ENCODE peak calls at places on chromosome 13, in four cellular contexts. One of them, this sample, is unnamed.

GRCh38 chr13:79937311-79938243 is 403.3 kb downstream of the SPRY2 start:
- DNase-seq in effector memory CD4-positive, alpha-beta T cell: no peak
- DNase-seq in activated B cell treated with CpG ODN at 0.5 μM for 24 hours: no peak
- DNase-seq in right cardiac atrium: no peak
- DNase-seq in this sample: peak

GRCh38 chr13:35768126-35768525 is 291.6 kb upstream of the MAB21L1 start:
- DNase-seq in effector memory CD4-positive, alpha-beta T cell: no peak
- DNase-seq in right cardiac atrium: no peak
- DNase-seq in activated B cell treated with CpG ODN at 0.5 μM for 24 hours: no peak
- DNase-seq in this sample: no peak

GRCh38 chr13:107812013-107812412 is 403.3 kb downstream of the LIG4 start:
- DNase-seq in right cardiac atrium: no peak
- DNase-seq in activated B cell treated with CpG ODN at 0.5 μM for 24 hours: no peak
- DNase-seq in effector memory CD4-positive, alpha-beta T cell: no peak
- DNase-seq in this sample: no peak

GRCh38 chr13:29849731-29850212 is 645 bp downstream of the UBL3 start:
- DNase-seq in activated B cell treated with CpG ODN at 0.5 μM for 24 hours: peak
- DNase-seq in right cardiac atrium: peak
- DNase-seq in effector memory CD4-positive, alpha-beta T cell: peak
- DNase-seq in this sample: peak

GRCh38 chr13:24822640-24823039 is 58.7 kb downstream of the RNF17 start:
- DNase-seq in activated B cell treated with CpG ODN at 0.5 μM for 24 hours: no peak
- DNase-seq in right cardiac atrium: no peak
- DNase-seq in effector memory CD4-positive, alpha-beta T cell: no peak
- DNase-seq in this sample: no peak

GRCh38 chr13:47459512-47459911 is 541.6 kb downstream of the SUCLA2 start:
- DNase-seq in activated B cell treated with CpG ODN at 0.5 μM for 24 hours: no peak
- DNase-seq in effector memory CD4-positive, alpha-beta T cell: no peak
- DNase-seq in right cardiac atrium: no peak
- DNase-seq in this sample: no peak

GRCh38 chr13:27425151-27425917 is 915 bp downstream of the GTF3A start:
- DNase-seq in effector memory CD4-positive, alpha-beta T cell: no peak
- DNase-seq in activated B cell treated with CpG ODN at 0.5 μM for 24 hours: no peak
- DNase-seq in right cardiac atrium: no peak
- DNase-seq in this sample: no peak

GRCh38 chr13:28568286-28568685 is 73.4 kb upstream of the FLT1 start:
- DNase-seq in activated B cell treated with CpG ODN at 0.5 μM for 24 hours: no peak
- DNase-seq in effector memory CD4-positive, alpha-beta T cell: no peak
- DNase-seq in right cardiac atrium: peak
- DNase-seq in this sample: peak

GRCh38 chr13:51541037-51541436 is 43.2 kb upstream of the WDFY2 start:
- DNase-seq in right cardiac atrium: no peak
- DNase-seq in effector memory CD4-positive, alpha-beta T cell: no peak
- DNase-seq in activated B cell treated with CpG ODN at 0.5 μM for 24 hours: no peak
- DNase-seq in this sample: no peak

GRCh38 chr13:23876265-23876664 is 12.9 kb downstream of the MIPEP start:
- DNase-seq in effector memory CD4-positive, alpha-beta T cell: no peak
- DNase-seq in activated B cell treated with CpG ODN at 0.5 μM for 24 hours: no peak
- DNase-seq in right cardiac atrium: no peak
- DNase-seq in this sample: peak

GRCh38 chr13:35988648-35989081 is 142.5 kb downstream of the DCLK1 start:
- DNase-seq in effector memory CD4-positive, alpha-beta T cell: no peak
- DNase-seq in activated B cell treated with CpG ODN at 0.5 μM for 24 hours: no peak
- DNase-seq in right cardiac atrium: no peak
- DNase-seq in this sample: no peak

GRCh38 chr13:70668293-70668692 is 560.0 kb upstream of the KLHL1 start:
- DNase-seq in effector memory CD4-positive, alpha-beta T cell: no peak
- DNase-seq in right cardiac atrium: no peak
- DNase-seq in activated B cell treated with CpG ODN at 0.5 μM for 24 hours: no peak
- DNase-seq in this sample: no peak

GRCh38 chr13:28528388-28528787 is 33.5 kb upstream of the FLT1 start:
- DNase-seq in right cardiac atrium: no peak
- DNase-seq in effector memory CD4-positive, alpha-beta T cell: no peak
- DNase-seq in activated B cell treated with CpG ODN at 0.5 μM for 24 hours: no peak
- DNase-seq in this sample: no peak

GRCh38 chr13:101412076-101412475 is 4.2 kb downstream of the NALCN start:
- DNase-seq in activated B cell treated with CpG ODN at 0.5 μM for 24 hours: no peak
- DNase-seq in effector memory CD4-positive, alpha-beta T cell: no peak
- DNase-seq in right cardiac atrium: no peak
- DNase-seq in this sample: no peak

GRCh38 chr13:108200781-108201398 is 14.4 kb downstream of the LIG4 start:
- DNase-seq in right cardiac atrium: no peak
- DNase-seq in effector memory CD4-positive, alpha-beta T cell: no peak
- DNase-seq in activated B cell treated with CpG ODN at 0.5 μM for 24 hours: no peak
- DNase-seq in this sample: no peak

GRCh38 chr13:33099860-33100259 is 83.6 kb downstream of the KL start:
- DNase-seq in right cardiac atrium: no peak
- DNase-seq in activated B cell treated with CpG ODN at 0.5 μM for 24 hours: no peak
- DNase-seq in effector memory CD4-positive, alpha-beta T cell: no peak
- DNase-seq in this sample: no peak

GRCh38 chr13:32211788-32212187 is 103.4 kb downstream of the ZAR1L start:
- DNase-seq in activated B cell treated with CpG ODN at 0.5 μM for 24 hours: no peak
- DNase-seq in right cardiac atrium: no peak
- DNase-seq in effector memory CD4-positive, alpha-beta T cell: no peak
- DNase-seq in this sample: no peak

GRCh38 chr13:97328222-97328790 is 105.7 kb upstream of the RAP2A start:
- DNase-seq in activated B cell treated with CpG ODN at 0.5 μM for 24 hours: no peak
- DNase-seq in effector memory CD4-positive, alpha-beta T cell: no peak
- DNase-seq in right cardiac atrium: no peak
- DNase-seq in this sample: peak

GRCh38 chr13:108495686-108496363 is 133.6 kb upstream of the MYO16 start:
- DNase-seq in activated B cell treated with CpG ODN at 0.5 μM for 24 hours: no peak
- DNase-seq in effector memory CD4-positive, alpha-beta T cell: no peak
- DNase-seq in right cardiac atrium: no peak
- DNase-seq in this sample: no peak

GRCh38 chr13:95254341-95254740 is 46.9 kb downstream of the ABCC4 start:
- DNase-seq in activated B cell treated with CpG ODN at 0.5 μM for 24 hours: no peak
- DNase-seq in effector memory CD4-positive, alpha-beta T cell: no peak
- DNase-seq in right cardiac atrium: no peak
- DNase-seq in this sample: peak

GRCh38 chr13:109126973-109127615 is 497.7 kb downstream of the MYO16 start:
- DNase-seq in activated B cell treated with CpG ODN at 0.5 μM for 24 hours: no peak
- DNase-seq in right cardiac atrium: no peak
- DNase-seq in effector memory CD4-positive, alpha-beta T cell: no peak
- DNase-seq in this sample: no peak

GRCh38 chr13:39350461-39350881 is 252.5 kb downstream of the LHFPL6 start:
- DNase-seq in effector memory CD4-positive, alpha-beta T cell: no peak
- DNase-seq in activated B cell treated with CpG ODN at 0.5 μM for 24 hours: no peak
- DNase-seq in right cardiac atrium: no peak
- DNase-seq in this sample: peak

GRCh38 chr13:109009756-109010155 is 380.3 kb downstream of the MYO16 start:
- DNase-seq in right cardiac atrium: no peak
- DNase-seq in activated B cell treated with CpG ODN at 0.5 μM for 24 hours: no peak
- DNase-seq in effector memory CD4-positive, alpha-beta T cell: no peak
- DNase-seq in this sample: no peak

GRCh38 chr13:40251343-40252032 is 415.0 kb downstream of the FOXO1 start:
- DNase-seq in activated B cell treated with CpG ODN at 0.5 μM for 24 hours: no peak
- DNase-seq in effector memory CD4-positive, alpha-beta T cell: no peak
- DNase-seq in right cardiac atrium: no peak
- DNase-seq in this sample: peak

GRCh38 chr13:79935121-79935520 is 405.8 kb downstream of the SPRY2 start:
- DNase-seq in activated B cell treated with CpG ODN at 0.5 μM for 24 hours: no peak
- DNase-seq in right cardiac atrium: no peak
- DNase-seq in effector memory CD4-positive, alpha-beta T cell: no peak
- DNase-seq in this sample: no peak

GRCh38 chr13:47903836-47904235 is 97.2 kb downstream of the SUCLA2 start:
- DNase-seq in activated B cell treated with CpG ODN at 0.5 μM for 24 hours: no peak
- DNase-seq in effector memory CD4-positive, alpha-beta T cell: no peak
- DNase-seq in right cardiac atrium: no peak
- DNase-seq in this sample: peak

GRCh38 chr13:111005808-111006494 is 91.1 kb upstream of the ANKRD10 start:
- DNase-seq in effector memory CD4-positive, alpha-beta T cell: no peak
- DNase-seq in right cardiac atrium: peak
- DNase-seq in activated B cell treated with CpG ODN at 0.5 μM for 24 hours: no peak
- DNase-seq in this sample: peak

GRCh38 chr13:48662226-48662625 is 8.5 kb downstream of the CYSLTR2 start:
- DNase-seq in effector memory CD4-positive, alpha-beta T cell: no peak
- DNase-seq in right cardiac atrium: no peak
- DNase-seq in activated B cell treated with CpG ODN at 0.5 μM for 24 hours: no peak
- DNase-seq in this sample: no peak

GRCh38 chr13:96662036-96662435 is 332.2 kb downstream of the OXGR1 start:
- DNase-seq in right cardiac atrium: no peak
- DNase-seq in activated B cell treated with CpG ODN at 0.5 μM for 24 hours: no peak
- DNase-seq in effector memory CD4-positive, alpha-beta T cell: no peak
- DNase-seq in this sample: no peak